ENCODE peak calls at places on chromosomes 2 and 18, in nine cellular contexts. D is psoas muscle, V is cardiac muscle cell, R is AG10803, A is AG09309, Z is fibroblast of pulmonary artery, U is astrocyte, S is colonic mucosa, E is dorsolateral prefrontal cortex. W is an unnamed sample.
A peak's percentile ranks its signal among the peaks of the same experiment; 100 is the strongest.

GRCh38 chr2:12819721-12820120 is 103.0 kb downstream of the TRIB2 start:
- DNase-seq in D (no peak), V (no peak), R (peak; percentile 89), A (peak; percentile 73), Z (peak; percentile 97), U (peak; percentile 81), S (no peak), E (no peak), W (no peak)

GRCh38 chr2:189143930-189144329 is 35.6 kb downstream of the COL5A2 start:
- DNase-seq in D (no peak), V (no peak), R (peak; percentile 96), A (peak; percentile 76), Z (peak; percentile 79), U (peak; percentile 62), S (no peak), E (no peak), W (no peak)

GRCh38 chr18:35132284-35132910 is 91.2 kb downstream of the MAPRE2 start:
- DNase-seq in D (no peak), V (peak; percentile 19), R (peak; percentile 12), A (no peak), Z (no peak), U (no peak), S (no peak), E (no peak), W (no peak)

GRCh38 chr18:45548614-45549013 is 66.7 kb upstream of the SLC14A2 start:
- DNase-seq in D (no peak), V (no peak), R (no peak), A (no peak), Z (no peak), U (no peak), S (no peak), E (no peak), W (no peak)

GRCh38 chr2:154623819-154624218 is 74.7 kb upstream of the KCNJ3 start:
- DNase-seq in D (no peak), V (peak; percentile 68), R (peak; percentile 6), A (no peak), Z (peak; percentile 17), U (peak; percentile 3), S (peak; percentile 22), E (no peak), W (peak; percentile 13)

GRCh38 chr18:61893304-61893970 is 630 bp upstream of the RNF152 start:
- DNase-seq in D (peak; percentile 58), V (peak; percentile 77), R (peak; percentile 42), A (no peak), Z (peak; percentile 52), U (no peak), S (peak; percentile 61), E (peak; percentile 52), W (no peak)

GRCh38 chr18:8114480-8114879 is 494.8 kb upstream of the RAB12 start:
- DNase-seq in D (no peak), V (no peak), R (no peak), A (no peak), Z (no peak), U (no peak), S (no peak), E (no peak), W (no peak)

GRCh38 chr2:209556354-209556961 is 132.6 kb downstream of the MAP2 start:
- DNase-seq in D (no peak), V (peak; percentile 37), R (peak; percentile 54), A (peak; percentile 32), Z (peak; percentile 82), U (peak; percentile 39), S (no peak), E (no peak), W (peak; percentile 16)

GRCh38 chr18:23422751-23423418 is 30.2 kb upstream of the RIOK3 start:
- DNase-seq in D (peak; percentile 86), V (no peak), R (peak; percentile 85), A (no peak), Z (peak; percentile 40), U (peak; percentile 34), S (peak; percentile 77), E (no peak), W (no peak)

GRCh38 chr2:145356046-145356445 is 836.1 kb upstream of the ZEB2 start:
- DNase-seq in D (no peak), V (no peak), R (peak; percentile 48), A (no peak), Z (peak; percentile 14), U (peak; percentile 22), S (no peak), E (no peak), W (no peak)

DNA sequence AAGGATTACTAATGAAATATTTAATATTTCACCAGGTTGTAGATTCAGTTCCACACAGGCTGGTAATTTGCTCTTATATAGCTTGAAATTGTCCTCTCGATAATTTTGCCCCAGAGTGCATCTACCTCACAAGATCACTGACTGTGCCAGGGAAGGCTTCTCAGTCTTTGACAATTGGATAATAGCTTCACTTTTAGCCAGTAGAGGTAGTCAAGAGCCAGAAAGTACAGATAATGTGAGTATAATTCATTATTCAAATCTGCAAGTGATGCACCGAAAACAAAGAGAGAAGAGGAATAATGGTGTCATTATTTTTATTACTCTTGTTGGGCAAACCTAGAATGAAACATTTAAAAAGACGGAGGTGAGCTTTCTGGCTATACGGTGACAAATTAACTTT is 292.8 kb downstream of the EN1 start:
- DNase-seq in D (no peak), V (no peak), R (peak; percentile 15), A (no peak), Z (peak; percentile 4), U (no peak), S (no peak), E (no peak), W (no peak)
- TF ChIP-seq CTCF in D (no peak), V (peak; percentile 46), R (peak; percentile 47), A (peak; percentile 42), Z (peak; percentile 24), U (no peak), S (no peak), E (no peak), W (peak; percentile 42)

GRCh38 chr2:216370961-216371633 is 1.2 kb downstream of the MARCHF4 start:
- DNase-seq in D (no peak), V (peak; percentile 38), R (peak; percentile 17), A (no peak), Z (no peak), U (no peak), S (no peak), E (no peak), W (no peak)
- H3K4me3 ChIP-seq in D (peak overlapping the region; percentile 32), V (peak overlapping the region; percentile 24), R (peak overlapping the region; percentile 87), A (peak overlapping the region; percentile 84), Z (peak overlapping the region; percentile 56), U (peak overlapping the region; percentile 69), S (no peak overlapping the region), E (peak overlapping the region; percentile 53), W (peak overlapping the region; percentile 43)

GRCh38 chr2:16588565-16588964 is 77.1 kb downstream of the CYRIA start:
- DNase-seq in D (no peak), V (no peak), R (no peak), A (no peak), Z (peak; percentile 24), U (no peak), S (no peak), E (no peak), W (no peak)
- TF ChIP-seq CTCF in D (no peak), V (no peak), R (no peak), A (no peak), Z (no peak), U (no peak), S (no peak), E (no peak), W (no peak)

DNA sequence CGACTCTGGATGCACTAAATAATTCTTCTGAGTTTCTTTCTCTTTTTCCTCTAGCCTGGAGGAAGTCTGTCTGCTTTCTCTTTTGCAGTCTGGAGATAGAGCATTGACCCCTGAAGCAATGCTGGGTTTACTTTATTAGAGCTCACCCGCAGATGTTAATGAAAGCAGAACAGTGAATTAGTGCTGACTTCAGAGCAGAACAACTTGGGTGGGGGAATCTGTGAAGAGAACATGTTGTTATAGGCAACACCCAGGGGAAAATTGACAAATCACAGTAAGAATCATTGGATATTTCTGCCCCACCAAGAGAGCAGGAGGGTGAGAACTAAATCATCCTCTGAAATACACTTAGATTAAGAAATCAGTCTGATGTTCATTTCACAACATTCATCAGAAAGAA is 164.9 kb downstream of the FMNL2 start:
- DNase-seq in D (no peak), V (no peak), R (peak; percentile 45), A (no peak), Z (peak; percentile 51), U (peak; percentile 36), S (no peak), E (no peak), W (peak; percentile 64)
- H3K4me3 ChIP-seq in D (no peak overlapping the region), V (no peak overlapping the region), R (no peak overlapping the region), A (no peak overlapping the region), Z (no peak overlapping the region), U (no peak overlapping the region), S (no peak overlapping the region), E (no peak overlapping the region), W (no peak overlapping the region)

GRCh38 chr2:66446924-66447323 is 12.0 kb downstream of the MEIS1 start:
- DNase-seq in D (no peak), V (no peak), R (peak; percentile 34), A (no peak), Z (no peak), U (no peak), S (no peak), E (no peak), W (no peak)

GRCh38 chr2:66443977-66444855 is 9.3 kb downstream of the MEIS1 start:
- DNase-seq in D (peak; percentile 51), V (peak; percentile 63), R (peak; percentile 69), A (no peak), Z (peak; percentile 28), U (peak; percentile 57), S (no peak), E (no peak), W (no peak)

GRCh38 chr2:66445781-66446177 is 10.9 kb downstream of the MEIS1 start:
- DNase-seq in D (no peak), V (peak; percentile 74), R (peak; percentile 47), A (no peak), Z (no peak), U (no peak), S (no peak), E (no peak), W (no peak)

GRCh38 chr2:66446178-66446860 is 11.4 kb downstream of the MEIS1 start:
- DNase-seq in D (peak; percentile 72), V (peak; percentile 72), R (peak; percentile 72), A (no peak), Z (peak; percentile 34), U (peak; percentile 68), S (no peak), E (no peak), W (no peak)

GRCh38 chr2:66445076-66445724 is 10.3 kb downstream of the MEIS1 start:
- DNase-seq in D (peak; percentile 52), V (peak; percentile 78), R (peak; percentile 55), A (no peak), Z (no peak), U (peak; percentile 54), S (no peak), E (no peak), W (no peak)
- TF ChIP-seq CTCF in D (no peak), V (no peak), R (peak; percentile 35), A (no peak), Z (no peak), U (no peak), S (no peak), E (no peak), W (peak; percentile 27)

GRCh38 chr2:155665704-155666103 is 666.8 kb downstream of the NR4A2 start:
- DNase-seq in D (no peak), V (peak; percentile 8), R (no peak), A (no peak), Z (no peak), U (no peak), S (no peak), E (no peak), W (no peak)
- H3K4me3 ChIP-seq in D (no peak overlapping the region), V (no peak overlapping the region), R (no peak overlapping the region), A (no peak overlapping the region), Z (no peak overlapping the region), U (no peak overlapping the region), S (no peak overlapping the region), E (no peak overlapping the region), W (no peak overlapping the region)

W was measured in epithelial cell of proximal tubule.